ENCODE peak calls at places on chromosome 1, in five cellular contexts. R, J, T, I and N are unnamed samples.

GRCh38 chr1:206685749-206686485 is 1.2 kb downstream of the MAPKAPK2 start:
- DNase-seq in R (no peak), J (peak; percentile 45), T (peak; percentile 65), I (peak; percentile 17), N (peak; percentile 29)

GRCh38 chr1:9628541-9629444 is 22.7 kb upstream of the PIK3CD start:
- DNase-seq in R (no peak), J (peak; percentile 57), T (no peak), I (peak; percentile 40), N (no peak)

GRCh38 chr1:24417681-24418080 is 2.1 kb downstream of the NIPAL3 start:
- DNase-seq in R (no peak), J (no peak), T (no peak), I (no peak), N (no peak)

GRCh38 chr1:202056644-202057334 is 46.4 kb downstream of the ELF3 start:
- DNase-seq in R (no peak), J (no peak), T (peak; percentile 17), I (no peak), N (no peak)

GRCh38 chr1:241499910-241500309 is 19.6 kb downstream of the FH start:
- DNase-seq in R (no peak), J (no peak), T (no peak), I (no peak), N (no peak)

GRCh38 chr1:6345009-6345408 is 48.6 kb downstream of the ACOT7 start:
- DNase-seq in R (no peak), J (no peak), T (no peak), I (no peak), N (no peak)

GRCh38 chr1:26537951-26538352 is 8.4 kb downstream of the RPS6KA1 start:
- DNase-seq in R (no peak), J (no peak), T (no peak), I (no peak), N (no peak)

GRCh38 chr1:215793210-215793609 is 226.1 kb downstream of the KCTD3 start:
- DNase-seq in R (peak; percentile 56), J (no peak), T (no peak), I (no peak), N (no peak)

GRCh38 chr1:49297783-49298182 is 521.1 kb upstream of the BEND5 start:
- DNase-seq in R (no peak), J (no peak), T (no peak), I (no peak), N (no peak)

GRCh38 chr1:156119503-156120209 is 5.1 kb downstream of the LMNA start:
- DNase-seq in R (no peak), J (peak; percentile 18), T (no peak), I (no peak), N (no peak)